ENCODE peak calls at places on chromosomes 13 and 19, in five cellular contexts. M is RWPE1, F is HCT116, T is neural progenitor cell, Q is OCI-LY7. A is an unnamed sample.
A peak's percentile ranks its signal among the peaks of the same experiment; 100 is the strongest.

GRCh38 chr13:85411608-85412007 is 387.6 kb downstream of the SLITRK6 start:
- DNase-seq in M (no peak), Q (no peak), F (no peak), T (no peak), A (no peak)

GRCh38 chr13:95452376-95452775 is 100.1 kb upstream of the CLDN10 start:
- DNase-seq in F (no peak), M (no peak), Q (no peak), T (no peak), A (no peak)

GRCh38 chr13:94620286-94620896 is 18.7 kb downstream of the GPR180 start:
- DNase-seq in T (peak; percentile 70), Q (peak; percentile 39), F (peak; percentile 15), M (peak; percentile 41), A (no peak)

GRCh38 chr13:51776179-51776578 is 27.8 kb downstream of the DHRS12 start:
- DNase-seq in M (no peak), Q (no peak), F (no peak), T (no peak), A (no peak)

GRCh38 chr19:18340237-18340989 is at the start of gene PGPEP1:
- DNase-seq in T (peak; percentile 89), F (no peak), M (peak; percentile 67), Q (peak; percentile 81), A (no peak)

GRCh38 chr13:46173656-46174055 is 8.3 kb downstream of the LCP1 start:
- DNase-seq in M (no peak), F (no peak), T (no peak), Q (peak; percentile 47), A (no peak)

GRCh38 chr19:47637550-47637949 is 28.6 kb downstream of the BICRA start:
- DNase-seq in T (no peak), Q (no peak), M (no peak), F (no peak), A (no peak)

GRCh38 chr13:94708971-94709614 is 3.3 kb downstream of the SOX21 start:
- DNase-seq in M (no peak), Q (no peak), T (no peak), F (no peak), A (no peak)

GRCh38 chr19:44552324-44552723 is 22.8 kb upstream of the CEACAM20 start:
- DNase-seq in Q (peak; percentile 41), T (peak; percentile 70), F (peak; percentile 63), M (no peak), A (no peak)

GRCh38 chr13:106099765-106100164 is 435.7 kb downstream of the EFNB2 start:
- DNase-seq in Q (no peak), F (no peak), M (no peak), T (peak; percentile 38), A (no peak)

GRCh38 chr13:24006520-24007248 is 109.4 kb upstream of the C1QTNF9B start:
- DNase-seq in Q (no peak), F (no peak), M (no peak), T (no peak), A (no peak)

GRCh38 chr13:80348750-80349149 is 7.8 kb upstream of the SPRY2 start:
- DNase-seq in F (no peak), Q (no peak), T (no peak), M (no peak), A (no peak)

GRCh38 chr13:111115051-111115840 is at the start of gene ARHGEF7:
- DNase-seq in Q (no peak), M (no peak), F (no peak), T (peak; percentile 79), A (no peak)

GRCh38 chr19:49441210-49441959 is at the start of gene SLC17A7:
- DNase-seq in M (peak; percentile 52), F (no peak), Q (peak; percentile 45), T (peak; percentile 86), A (no peak)

GRCh38 chr19:29714953-29715694 is at the start of gene C19orf12:
- DNase-seq in M (peak; percentile 25), T (peak; percentile 85), Q (peak; percentile 82), F (no peak), A (no peak)

GRCh38 chr19:54517483-54517882 is 14.9 kb downstream of the LAIR2 start:
- DNase-seq in M (peak; percentile 52), Q (peak; percentile 61), F (no peak), T (peak; percentile 60), A (peak; percentile 75)

GRCh38 chr13:73074101-73074500 is 15.3 kb downstream of the KLF5 start:
- DNase-seq in Q (no peak), M (no peak), T (no peak), F (no peak), A (no peak)

GRCh38 chr13:103250071-103250470 is 183.9 kb upstream of the SLC10A2 start:
- DNase-seq in T (no peak), F (no peak), Q (no peak), M (no peak), A (no peak)

GRCh38 chr19:55283548-55284393 is at the start of gene BRSK1:
- DNase-seq in M (no peak), F (peak; percentile 26), Q (peak; percentile 80), T (peak; percentile 92), A (no peak)

GRCh38 chr19:12578641-12579040 is 27.4 kb upstream of the ZNF564 start:
- DNase-seq in T (no peak), M (no peak), F (no peak), Q (no peak), A (no peak)

GRCh38 chr13:77298403-77298802 is 28.5 kb downstream of the MYCBP2 start:
- DNase-seq in M (no peak), Q (no peak), F (no peak), T (no peak), A (no peak)

GRCh38 chr19:38250821-38251563 is 5.2 kb downstream of the PPP1R14A start:
- DNase-seq in F (no peak), T (no peak), M (no peak), Q (no peak), A (no peak)

GRCh38 chr13:62324842-62325241 is 909.2 kb upstream of the PCDH20 start:
- DNase-seq in F (no peak), M (no peak), Q (no peak), T (no peak), A (no peak)

DNA sequence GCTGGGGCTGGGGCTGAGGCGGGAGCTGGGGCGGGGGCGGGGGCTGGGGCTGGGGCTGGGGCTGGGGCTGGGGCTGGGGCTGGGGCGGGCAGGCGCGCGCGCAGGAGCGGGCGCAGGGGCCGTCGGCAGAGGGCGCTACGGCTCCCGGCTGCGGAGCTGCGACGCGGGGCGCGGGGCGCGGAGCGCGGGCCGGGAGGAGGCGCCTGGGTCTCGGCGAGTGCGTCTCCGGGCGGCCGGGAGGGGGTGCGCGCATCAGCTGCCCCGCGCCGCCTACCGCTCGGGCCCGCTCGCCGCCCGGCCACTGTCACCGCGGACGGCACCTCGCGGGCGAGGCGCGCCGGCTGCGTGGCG is 416 bp upstream of the MTUS2 start:
- DNase-seq in T (peak; percentile 94), Q (no peak), M (no peak), F (no peak), A (no peak)
- TF ChIP-seq CTCF in T (peak; percentile 44), Q (no peak), M (peak; percentile 10), F (no peak), A (peak; percentile 78)

DNA sequence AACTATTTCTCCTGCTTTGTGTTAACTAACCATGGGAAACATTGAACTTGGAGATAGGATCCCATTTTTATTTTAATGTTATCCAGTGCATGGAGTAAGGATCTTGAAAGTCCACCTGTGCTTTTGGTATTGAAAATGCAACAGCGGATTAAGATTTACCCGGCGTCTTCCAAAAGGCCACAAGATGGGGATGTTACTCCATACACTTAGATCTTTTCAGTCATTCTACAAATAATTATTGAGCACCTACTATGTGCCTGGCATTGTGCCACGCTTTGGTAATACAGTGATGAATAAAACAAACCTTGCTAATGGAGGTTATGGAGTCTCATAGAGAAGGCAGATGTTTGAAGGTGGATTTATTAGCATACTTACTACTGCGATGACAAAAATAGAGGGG is 56.9 kb downstream of the RFC3 start:
- DNase-seq in Q (no peak), F (no peak), T (no peak), M (no peak), A (no peak)
- TF ChIP-seq CTCF in Q (peak; percentile 26), F (peak; percentile 36), T (peak; percentile 35), M (no peak), A (peak; percentile 36)

GRCh38 chr13:107716741-107717140 is 498.6 kb downstream of the LIG4 start:
- DNase-seq in Q (no peak), T (no peak), M (no peak), F (no peak), A (no peak)

GRCh38 chr13:107716241-107716640 is 499.1 kb downstream of the LIG4 start:
- DNase-seq in T (no peak), F (no peak), Q (no peak), M (no peak), A (no peak)

GRCh38 chr13:107715496-107715895 is 499.8 kb downstream of the LIG4 start:
- DNase-seq in Q (no peak), M (no peak), F (no peak), T (no peak), A (no peak)

GRCh38 chr13:107713314-107713713 is 502.0 kb downstream of the LIG4 start:
- DNase-seq in F (no peak), Q (no peak), T (no peak), M (no peak), A (no peak)

GRCh38 chr13:107712145-107712544 is 503.2 kb downstream of the LIG4 start:
- DNase-seq in T (no peak), F (no peak), M (no peak), Q (no peak), A (no peak)
- TF ChIP-seq CTCF in T (no peak), F (no peak), M (no peak), Q (no peak), A (no peak)

DNA sequence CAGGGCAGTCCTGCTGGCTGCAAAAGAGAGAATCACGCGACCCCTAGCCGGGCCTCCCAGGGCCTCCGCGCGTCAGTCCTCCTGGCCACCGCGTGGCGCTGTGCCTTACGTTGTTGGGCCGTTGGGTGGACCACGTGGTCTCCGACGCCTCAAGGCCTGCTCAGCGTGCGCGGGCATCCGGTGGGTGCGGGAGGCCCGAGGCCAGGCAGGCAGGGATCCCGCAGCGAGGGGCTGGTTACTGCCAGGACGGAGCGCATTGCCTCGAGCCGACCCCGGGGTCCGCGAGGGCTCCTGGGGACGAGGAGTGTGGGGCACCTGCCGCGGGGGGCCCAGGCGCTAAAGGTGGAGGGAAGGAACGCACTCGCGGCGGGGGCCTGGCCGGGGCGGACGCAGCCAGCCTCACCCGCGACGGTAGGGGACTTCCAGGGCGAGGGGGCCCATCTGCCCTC is at the start of gene TDRD12:
- DNase-seq in Q (no peak), M (no peak), T (no peak), F (no peak), A (no peak)
- TF ChIP-seq CTCF in Q (peak; percentile 22), M (no peak), T (no peak), F (peak; percentile 52), A (peak; percentile 41)

DNA sequence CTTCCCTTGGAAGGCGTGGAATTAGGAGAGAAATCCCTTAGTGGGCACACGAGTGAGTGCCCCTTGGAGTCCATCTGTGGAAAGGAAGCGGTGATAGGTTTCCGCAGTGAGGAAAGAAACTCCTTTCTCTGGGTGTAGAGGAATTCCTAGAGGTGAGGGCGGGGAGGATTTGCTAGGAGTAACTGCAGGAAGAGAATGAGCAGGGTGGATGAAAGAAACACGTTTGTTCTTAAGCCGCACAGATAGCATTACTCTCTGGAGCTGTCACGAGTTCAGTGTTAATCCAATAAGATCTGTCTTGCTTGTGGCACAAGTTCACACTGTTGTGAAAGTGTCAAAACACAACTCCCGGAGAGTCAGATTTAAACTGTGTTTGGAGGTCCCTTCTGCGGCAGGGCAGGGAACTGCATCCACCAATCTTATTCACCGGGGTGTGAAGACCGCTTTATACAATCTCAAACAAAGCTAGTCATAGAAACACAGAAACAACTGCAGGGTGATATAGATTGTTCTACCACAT is 1.2 kb downstream of the KL start:
- DNase-seq in T (peak; percentile 54), M (no peak), F (no peak), Q (peak; percentile 30), A (peak; percentile 5)
- TF ChIP-seq CTCF in T (peak; percentile 55), M (no peak), F (no peak), Q (peak; percentile 67), A (peak; percentile 75)

A was measured in Panc1.